ENCODE peak calls at places on chromosomes 5 and 9, in four cellular contexts. Z, E, Q and B are unnamed samples.

GRCh38 chr5:1827410-1828397 is 26.5 kb downstream of the NDUFS6 start:
- DNase-seq in Q (no peak), Z (no peak), E (no peak), B (no peak)

GRCh38 chr5:17477553-17478265 is 20.3 kb upstream of the TAF11L2 start:
- DNase-seq in E (no peak), Z (no peak), Q (no peak), B (no peak)

GRCh38 chr5:83447533-83447932 is 24.0 kb upstream of the VCAN start:
- DNase-seq in Z (no peak), E (no peak), Q (no peak), B (no peak)

GRCh38 chr9:38057416-38058195 is 11.4 kb downstream of the SHB start:
- DNase-seq in Q (no peak), Z (no peak), E (no peak), B (no peak)

GRCh38 chr5:180291943-180292831 is at the start of gene MAPK9:
- DNase-seq in Q (peak), Z (peak), E (peak), B (peak)

GRCh38 chr5:43019615-43020293 is 20.4 kb downstream of the ANXA2R start:
- DNase-seq in Z (peak), Q (peak), E (peak), B (peak)

GRCh38 chr5:40560470-40560869 is 119.2 kb upstream of the PTGER4 start:
- DNase-seq in Z (no peak), Q (no peak), E (no peak), B (no peak)

GRCh38 chr5:146340260-146341081 is 1.8 kb downstream of the POU4F3 start:
- DNase-seq in Z (peak), E (no peak), Q (no peak), B (peak)

GRCh38 chr5:38417658-38418017 is 138.8 kb downstream of the LIFR start:
- DNase-seq in Q (no peak), Z (no peak), E (no peak), B (no peak)

GRCh38 chr5:14665110-14665822 is 748 bp downstream of the OTULIN start:
- DNase-seq in Q (peak), E (no peak), Z (no peak), B (peak)